ENCODE peak calls at places on chromosomes 11 and 22, in eight cellular contexts. S is effector memory CD4-positive, alpha-beta T cell; N is Daoy; F is BJ; R is stimulated activated CD4-positive, alpha-beta T cell treated with anti-CD3 and anti-CD28 coated beads, Interleukin-1b, Interleukin-23, amount 100 ng/mL, for 48 hours; G is fibroblast of pulmonary artery; V is activated CD4-positive, CD25-positive, alpha-beta regulatory T cell treated with anti-CD3 and anti-CD28 coated beads, Interleukin-2, amount 50 U/mL, for 16 hours; O is activated CD8-positive, alpha-beta memory T cell treated with anti-CD3 and anti-CD28 coated beads, Interleukin-2, amount 50 U/mL, for 4 hours. I is an unnamed sample.

GRCh38 chr11:16611395-16612233 is 126.8 kb upstream of the C11orf58 start:
- DNase-seq in S (no peak), N (peak; percentile 1), F (no peak), R (no peak), G (no peak), V (no peak), O (no peak), I (no peak)

GRCh38 chr11:72724851-72725730 is 27.1 kb downstream of the ARAP1 start:
- DNase-seq in S (peak; percentile 68), N (peak; percentile 76), F (no peak), R (peak; percentile 73), G (peak; percentile 91), V (peak; percentile 62), O (peak; percentile 81), I (peak; percentile 77)

GRCh38 chr22:20983081-20983745 is 1.1 kb downstream of the LZTR1 start:
- DNase-seq in S (no peak), N (no peak), F (no peak), R (no peak), G (no peak), V (no peak), O (no peak), I (no peak)

GRCh38 chr22:45891471-45891995 is 85.4 kb downstream of the WNT7B start:
- DNase-seq in S (no peak), N (no peak), F (no peak), R (no peak), G (no peak), V (no peak), O (no peak), I (no peak)

GRCh38 chr22:26398741-26399153 is 30.3 kb upstream of the ASPHD2 start:
- DNase-seq in S (peak; percentile 10), N (peak; percentile 69), F (peak; percentile 7), R (peak; percentile 51), G (peak; percentile 86), V (peak; percentile 34), O (peak; percentile 30), I (peak; percentile 12)

GRCh38 chr11:70734379-70734778 is 336.1 kb downstream of the CTTN start:
- DNase-seq in S (no peak), N (no peak), F (no peak), R (no peak), G (no peak), V (no peak), O (no peak), I (no peak)

GRCh38 chr11:9565822-9566560 is 7.5 kb upstream of the WEE1 start:
- DNase-seq in S (peak; percentile 21), N (peak; percentile 99), F (peak; percentile 100), R (peak; percentile 78), G (peak; percentile 100), V (peak; percentile 41), O (peak; percentile 28), I (no peak)

GRCh38 chr11:132177106-132177505 is 806.7 kb downstream of the NTM start:
- DNase-seq in S (no peak), N (peak; percentile 15), F (peak; percentile 5), R (no peak), G (peak; percentile 75), V (no peak), O (no peak), I (no peak)

GRCh38 chr11:75554258-75555022 is 7.6 kb upstream of the SERPINH1 start:
- DNase-seq in S (no peak), N (peak; percentile 92), F (peak; percentile 99), R (no peak), G (peak; percentile 100), V (no peak), O (no peak), I (no peak)

GRCh38 chr11:71420455-71421241 is 27.5 kb downstream of the DHCR7 start:
- DNase-seq in S (no peak), N (peak; percentile 64), F (no peak), R (no peak), G (peak; percentile 60), V (no peak), O (no peak), I (no peak)

GRCh38 chr22:37193629-37194191 is 5.7 kb upstream of the C1QTNF6 start:
- DNase-seq in S (no peak), N (peak; percentile 79), F (no peak), R (peak; percentile 44), G (peak; percentile 67), V (no peak), O (no peak), I (no peak)

GRCh38 chr22:17830041-17830961 is 56.0 kb upstream of the BID start:
- DNase-seq in S (peak; percentile 59), N (peak; percentile 80), F (no peak), R (peak; percentile 75), G (peak; percentile 82), V (peak; percentile 60), O (peak; percentile 84), I (peak; percentile 74)

GRCh38 chr11:10982695-10983492 is 125.0 kb upstream of the ZBED5 start:
- DNase-seq in S (no peak), N (peak; percentile 34), F (no peak), R (no peak), G (peak; percentile 6), V (no peak), O (no peak), I (no peak)

GRCh38 chr22:31912402-31912733 is 32.0 kb upstream of the YWHAH start:
- DNase-seq in S (no peak), N (no peak), F (no peak), R (no peak), G (peak; percentile 37), V (no peak), O (no peak), I (no peak)

GRCh38 chr22:25368271-25368670 is 148.8 kb downstream of the CRYBB2 start:
- DNase-seq in S (no peak), N (peak; percentile 81), F (peak; percentile 45), R (no peak), G (peak; percentile 71), V (no peak), O (no peak), I (no peak)

GRCh38 chr22:45638834-45639746 is 32.5 kb upstream of the ATXN10 start:
- DNase-seq in S (no peak), N (peak; percentile 81), F (no peak), R (no peak), G (peak; percentile 66), V (no peak), O (no peak), I (no peak)

GRCh38 chr11:8747173-8747572 is 64.6 kb downstream of the RPL27A start:
- DNase-seq in S (no peak), N (no peak), F (no peak), R (no peak), G (no peak), V (no peak), O (no peak), I (no peak)

GRCh38 chr11:112292785-112293407 is 32.2 kb upstream of the PLET1 start:
- DNase-seq in S (no peak), N (peak; percentile 80), F (peak; percentile 92), R (no peak), G (peak; percentile 89), V (no peak), O (no peak), I (no peak)

GRCh38 chr11:2276999-2277328 is 6.6 kb upstream of the ASCL2 start:
- DNase-seq in S (no peak), N (no peak), F (no peak), R (no peak), G (no peak), V (no peak), O (no peak), I (no peak)

GRCh38 chr11:119112314-119113020 is 5.3 kb downstream of the C2CD2L start:
- DNase-seq in S (no peak), N (no peak), F (no peak), R (no peak), G (no peak), V (no peak), O (no peak), I (no peak)

GRCh38 chr11:73931039-73931645 is 19.7 kb upstream of the DNAJB13 start:
- DNase-seq in S (no peak), N (peak; percentile 43), F (no peak), R (no peak), G (peak; percentile 91), V (no peak), O (no peak), I (no peak)

GRCh38 chr22:26756675-26757293 is 99.4 kb downstream of the MIAT start:
- DNase-seq in S (no peak), N (peak; percentile 77), F (no peak), R (peak; percentile 25), G (peak; percentile 46), V (no peak), O (peak; percentile 50), I (no peak)

GRCh38 chr22:38028344-38029130 is 28.7 kb upstream of the PICK1 start:
- DNase-seq in S (no peak), N (no peak), F (no peak), R (no peak), G (no peak), V (no peak), O (no peak), I (no peak)

GRCh38 chr11:1487851-1488574 is 1.4 kb upstream of the MOB2 start:
- DNase-seq in S (no peak), N (no peak), F (no peak), R (no peak), G (no peak), V (no peak), O (no peak), I (no peak)

GRCh38 chr22:44393066-44393465 is 80.3 kb upstream of the SHISAL1 start:
- DNase-seq in S (no peak), N (no peak), F (no peak), R (no peak), G (no peak), V (no peak), O (no peak), I (no peak)

GRCh38 chr11:131687291-131688055 is 317.1 kb downstream of the NTM start:
- DNase-seq in S (no peak), N (no peak), F (no peak), R (no peak), G (no peak), V (no peak), O (no peak), I (no peak)

GRCh38 chr22:50276143-50276542 is 6.0 kb upstream of the MAPK11 start:
- DNase-seq in S (no peak), N (peak; percentile 48), F (no peak), R (peak; percentile 65), G (peak; percentile 67), V (peak; percentile 7), O (no peak), I (peak; percentile 39)

GRCh38 chr11:126083829-126084607 is 21.4 kb upstream of the CDON start:
- DNase-seq in S (no peak), N (no peak), F (no peak), R (peak; percentile 16), G (no peak), V (peak; percentile 11), O (no peak), I (peak; percentile 3)

GRCh38 chr11:125173027-125173426 is 8.5 kb downstream of the PKNOX2 start:
- DNase-seq in S (no peak), N (no peak), F (no peak), R (no peak), G (no peak), V (no peak), O (no peak), I (no peak)

GRCh38 chr22:19960491-19961200 is 19.0 kb upstream of the TXNRD2 start:
- DNase-seq in S (no peak), N (no peak), F (no peak), R (no peak), G (no peak), V (no peak), O (no peak), I (no peak)

GRCh38 chr11:44388828-44389645 is 79.1 kb upstream of the ALX4 start:
- DNase-seq in S (no peak), N (no peak), F (no peak), R (no peak), G (no peak), V (no peak), O (no peak), I (no peak)

GRCh38 chr11:23956586-23956985 is 540.3 kb upstream of the LUZP2 start:
- DNase-seq in S (no peak), N (no peak), F (no peak), R (no peak), G (no peak), V (no peak), O (no peak), I (no peak)

GRCh38 chr11:35367491-35367890 is 51.9 kb downstream of the SLC1A2 start:
- DNase-seq in S (no peak), N (peak; percentile 32), F (no peak), R (no peak), G (peak; percentile 83), V (no peak), O (no peak), I (no peak)

GRCh38 chr22:26646158-26646557 is 11.2 kb upstream of the MIAT start:
- DNase-seq in S (no peak), N (no peak), F (no peak), R (no peak), G (peak; percentile 27), V (no peak), O (no peak), I (no peak)